ENCODE peak calls at places on chromosomes 5 and 9, in ten cellular contexts. A, H, S, L, B, J, E, O, G and V are unnamed samples.

GRCh38 chr5:1800470-1801060 is 642 bp upstream of the NDUFS6 start:
- DNase-seq in A (peak), H (peak), S (no peak), L (peak), B (peak), J (peak), E (peak), O (no peak), G (no peak), V (no peak)

GRCh38 chr5:82106806-82107205 is 135.0 kb downstream of the ATG10 start:
- DNase-seq in A (no peak), H (no peak), S (no peak), L (no peak), B (peak), J (no peak), E (no peak), O (no peak), G (no peak), V (no peak)

GRCh38 chr5:131064669-131065371 is 100.2 kb downstream of the HINT1 start:
- DNase-seq in A (no peak), H (no peak), S (no peak), L (no peak), B (no peak), J (no peak), E (no peak), O (no peak), G (no peak), V (no peak)

GRCh38 chr5:71891856-71892255 is 172.8 kb downstream of the CARTPT start:
- DNase-seq in A (no peak), H (no peak), S (peak), L (no peak), B (peak), J (peak), E (peak), O (no peak), G (peak), V (no peak)

GRCh38 chr9:125649826-125650225 is 57.2 kb downstream of the MAPKAP1 start:
- DNase-seq in A (no peak), H (no peak), S (no peak), L (no peak), B (peak), J (no peak), E (no peak), O (no peak), G (no peak), V (no peak)

GRCh38 chr5:39409036-39409435 is 15.7 kb downstream of the DAB2 start:
- DNase-seq in A (no peak), H (no peak), S (no peak), L (no peak), B (no peak), J (no peak), E (no peak), O (no peak), G (no peak), V (no peak)

GRCh38 chr5:96517294-96517693 is 84.2 kb upstream of the PCSK1 start:
- DNase-seq in A (no peak), H (no peak), S (no peak), L (no peak), B (peak), J (peak), E (no peak), O (no peak), G (peak), V (no peak)

GRCh38 chr5:135120951-135121350 is 86.9 kb upstream of the PITX1 start:
- DNase-seq in A (no peak), H (no peak), S (no peak), L (peak), B (no peak), J (no peak), E (no peak), O (no peak), G (no peak), V (no peak)

GRCh38 chr5:78648359-78649219 is at the start of gene LHFPL2:
- DNase-seq in A (peak), H (no peak), S (peak), L (peak), B (peak), J (peak), E (peak), O (peak), G (peak), V (peak)

DNA sequence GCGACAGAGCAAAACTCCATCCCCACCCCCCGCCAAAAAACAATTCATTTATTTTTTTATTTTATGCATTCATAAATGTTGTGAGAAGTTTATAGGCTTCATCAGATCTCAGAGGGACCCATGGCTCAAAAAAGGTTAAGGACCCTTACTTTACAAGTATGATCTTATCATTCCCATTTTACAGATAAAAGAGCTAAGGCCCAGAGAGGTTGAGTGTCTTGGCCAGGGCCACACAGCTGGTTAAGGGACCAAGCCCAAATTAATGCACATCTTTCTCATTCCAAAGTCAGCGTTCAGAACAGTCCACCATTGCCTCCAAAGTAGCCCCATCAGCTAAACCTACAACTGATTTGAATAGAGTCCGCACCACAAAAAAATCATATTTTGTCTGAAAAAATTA is 67.8 kb downstream of the PPARGC1B start:
- DNase-seq in A (no peak), H (no peak), S (no peak), L (no peak), B (no peak), J (no peak), E (no peak), O (no peak), G (no peak), V (no peak)
- H3K27ac ChIP-seq in A (no peak), H (no peak), S (peak), L (no peak), B (no peak), J (no peak), E (no peak), O (no peak), G (no peak), V (no peak)

DNA sequence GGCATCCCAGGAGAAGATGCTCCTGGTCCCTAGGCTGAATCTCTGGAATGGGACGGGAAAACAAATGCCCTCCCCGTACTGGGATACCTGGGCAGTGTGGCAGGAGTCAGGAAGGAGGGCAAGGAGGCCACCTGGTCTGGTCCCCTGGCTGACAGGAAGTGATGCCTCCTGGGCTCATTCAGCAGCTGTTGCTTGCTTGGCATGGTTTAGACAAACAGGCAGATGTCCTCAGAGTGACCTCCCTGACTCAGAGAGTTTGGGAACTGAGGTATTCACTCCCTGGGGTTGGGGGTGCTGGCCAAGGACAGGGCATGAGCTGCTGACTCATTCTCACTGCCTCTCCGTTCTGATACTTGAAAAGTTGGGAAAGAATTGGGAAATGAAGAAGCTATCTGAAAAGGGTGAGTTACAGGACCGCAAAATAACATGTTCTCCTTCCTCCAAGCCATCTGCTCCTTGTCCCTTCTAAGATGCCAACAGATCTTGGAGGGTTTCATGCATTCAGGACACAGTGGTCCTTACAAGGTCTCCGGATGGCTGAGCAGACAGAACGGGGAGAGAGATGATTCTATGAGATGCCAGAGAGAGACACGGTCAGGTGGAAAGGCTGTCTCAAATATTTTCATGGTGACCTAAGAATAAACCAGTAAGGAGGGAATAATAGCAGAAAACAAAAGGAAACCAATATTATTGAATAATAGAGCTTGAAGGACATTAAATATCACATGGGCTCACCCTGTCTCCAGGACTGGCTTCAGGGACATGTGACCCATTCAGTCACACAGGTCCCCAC is 534.5 kb downstream of the BNC2 start:
- DNase-seq in A (peak), H (no peak), S (no peak), L (no peak), B (peak), J (peak), E (no peak), O (peak), G (peak), V (peak)
- H3K4me3 ChIP-seq in A (no peak), H (no peak), S (no peak), L (no peak), B (no peak), J (no peak), E (no peak), O (no peak), G (no peak), V (no peak)

GRCh38 chr9:96459268-96460007 is 9.5 kb downstream of the HABP4 start:
- DNase-seq in A (no peak), H (no peak), S (no peak), L (no peak), B (no peak), J (peak), E (no peak), O (no peak), G (peak), V (no peak)
- H3K27ac ChIP-seq in A (no peak), H (no peak), S (no peak), L (no peak), B (no peak), J (no peak), E (no peak), O (no peak), G (no peak), V (no peak)

GRCh38 chr9:114395768-114396167 is 8.0 kb upstream of the AKNA start:
- DNase-seq in A (no peak), H (no peak), S (no peak), L (no peak), B (no peak), J (no peak), E (no peak), O (no peak), G (no peak), V (no peak)

GRCh38 chr9:114396558-114397218 is 8.9 kb upstream of the AKNA start:
- DNase-seq in A (no peak), H (no peak), S (no peak), L (no peak), B (peak), J (peak), E (no peak), O (no peak), G (peak), V (no peak)

GRCh38 chr9:114392749-114393112 is 4.9 kb upstream of the AKNA start:
- DNase-seq in A (peak), H (no peak), S (no peak), L (no peak), B (no peak), J (no peak), E (no peak), O (no peak), G (no peak), V (no peak)

GRCh38 chr9:114395196-114395595 is 7.4 kb upstream of the AKNA start:
- DNase-seq in A (no peak), H (no peak), S (no peak), L (no peak), B (no peak), J (no peak), E (no peak), O (no peak), G (no peak), V (no peak)

DNA sequence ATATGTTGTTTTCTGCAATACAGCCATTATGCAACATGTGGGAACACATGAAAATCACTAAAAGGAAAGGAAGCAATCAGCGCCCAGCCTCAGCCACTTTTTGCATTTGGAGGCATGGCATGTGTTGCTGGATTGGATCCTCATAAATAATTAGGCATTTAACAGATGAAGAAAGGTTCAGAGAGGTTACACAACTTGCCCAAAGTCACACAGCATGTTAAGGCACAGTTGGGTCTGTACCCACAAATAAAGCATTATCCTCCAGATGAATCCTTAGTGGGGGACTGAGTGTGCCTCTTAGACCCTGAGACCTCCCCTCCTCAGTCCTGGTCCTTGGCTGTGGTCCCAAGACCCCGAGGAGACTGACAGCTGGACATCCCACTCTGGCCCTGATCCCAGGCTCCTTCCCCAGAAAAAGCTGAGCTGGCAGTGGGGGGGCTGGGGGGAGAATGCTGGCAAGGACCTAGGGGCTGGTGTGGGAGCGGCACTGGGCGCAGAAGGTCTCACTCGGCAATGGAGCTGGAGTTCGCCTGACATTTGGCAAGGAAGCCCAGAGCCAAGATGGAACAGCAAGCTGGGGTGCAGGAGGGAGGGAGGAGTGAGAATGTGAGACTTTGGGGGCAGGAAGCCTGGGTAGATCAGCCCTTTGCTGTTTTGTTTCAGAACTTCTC is 6.9 kb upstream of the AKNA start:
- DNase-seq in A (no peak), H (no peak), S (no peak), L (no peak), B (no peak), J (no peak), E (no peak), O (no peak), G (no peak), V (no peak)
- H3K4me3 ChIP-seq in A (no peak), H (peak), S (no peak), L (no peak), B (no peak), J (peak), E (no peak), O (no peak), G (no peak), V (no peak)

DNA sequence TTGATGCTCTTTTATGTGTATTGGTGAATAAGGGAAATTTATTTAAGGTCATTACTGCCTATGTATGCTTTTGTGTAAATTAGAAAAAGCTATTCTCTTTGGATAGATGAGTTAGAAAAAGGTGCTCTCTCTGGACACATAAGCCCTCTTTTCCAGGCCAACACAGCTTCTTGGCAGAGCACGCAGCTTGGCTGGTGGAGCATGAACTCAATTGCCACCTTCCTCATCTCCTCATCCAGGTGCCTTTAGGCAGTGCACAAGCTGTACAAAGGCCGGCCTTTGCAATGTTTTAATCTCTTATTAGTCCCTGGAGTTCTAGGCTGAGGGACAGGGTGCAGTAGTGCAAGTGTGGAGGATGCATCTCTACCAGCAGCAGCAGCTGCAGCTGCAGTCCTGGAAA is 272.0 kb downstream of the ZSWIM6 start:
- DNase-seq in A (no peak), H (no peak), S (no peak), L (no peak), B (no peak), J (no peak), E (no peak), O (no peak), G (no peak), V (no peak)
- H3K27ac ChIP-seq in A (no peak), H (no peak), S (no peak), L (no peak), B (no peak), J (no peak), E (no peak), O (no peak), G (no peak), V (no peak)

GRCh38 chr9:96818535-96818934 is 35.8 kb downstream of the ZNF782 start:
- DNase-seq in A (no peak), H (no peak), S (no peak), L (no peak), B (peak), J (no peak), E (no peak), O (no peak), G (no peak), V (no peak)
- H3K4me3 ChIP-seq in A (no peak), H (no peak), S (no peak), L (no peak), B (no peak), J (no peak), E (no peak), O (no peak), G (no peak), V (no peak)

DNA sequence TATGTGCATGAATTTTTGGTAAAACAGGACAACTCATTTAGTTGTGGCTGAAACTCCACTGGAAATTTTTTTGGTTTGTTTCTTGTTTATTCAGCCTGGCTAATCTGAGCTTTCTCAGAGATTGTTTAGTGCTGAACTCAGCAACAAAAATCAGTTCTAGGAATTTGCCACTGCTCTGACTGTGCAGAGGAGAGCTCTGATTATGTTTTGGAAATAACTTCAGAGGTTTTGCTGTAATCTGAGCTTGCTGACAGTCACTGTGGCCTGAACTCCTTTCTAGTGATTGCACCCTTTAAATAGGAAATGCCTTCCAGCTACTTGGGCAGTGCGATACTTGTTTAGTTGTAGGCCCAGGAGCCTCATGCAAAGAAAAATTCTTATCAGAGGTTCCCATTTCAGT is 60.2 kb downstream of the OSTF1 start:
- DNase-seq in A (no peak), H (no peak), S (no peak), L (no peak), B (peak), J (peak), E (peak), O (no peak), G (peak), V (no peak)
- H3K27ac ChIP-seq in A (peak), H (peak), S (peak), L (peak), B (peak), J (peak), E (peak), O (peak), G (no peak), V (no peak)

DNA sequence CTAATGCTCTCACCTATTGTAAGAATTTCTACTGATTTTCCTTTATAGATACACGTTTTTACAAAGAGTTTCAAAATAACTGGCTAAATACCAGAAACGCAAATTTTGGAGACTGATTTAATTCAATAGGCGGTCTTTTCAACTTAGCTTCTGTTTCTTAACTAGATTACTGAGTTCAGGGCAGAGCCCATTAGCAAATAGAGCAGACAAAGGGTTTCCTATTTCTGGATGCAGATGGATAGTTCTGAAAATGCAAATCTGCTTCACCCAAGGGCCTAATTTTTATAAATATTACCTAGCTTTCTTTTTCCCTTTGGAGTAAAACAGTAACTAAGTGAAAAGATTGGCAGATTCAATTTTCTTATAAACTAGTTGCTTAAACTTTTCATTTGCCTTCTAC is 13.6 kb upstream of the KIAA1958 start:
- DNase-seq in A (no peak), H (no peak), S (no peak), L (no peak), B (no peak), J (no peak), E (no peak), O (no peak), G (no peak), V (no peak)
- H3K4me3 ChIP-seq in A (no peak), H (no peak), S (no peak), L (no peak), B (no peak), J (no peak), E (no peak), O (no peak), G (no peak), V (no peak)

GRCh38 chr5:140673187-140673976 is at the start of gene DND1:
- DNase-seq in A (no peak), H (no peak), S (no peak), L (no peak), B (no peak), J (no peak), E (no peak), O (no peak), G (no peak), V (peak)
- H3K27ac ChIP-seq in A (no peak), H (no peak), S (no peak), L (no peak), B (no peak), J (no peak), E (no peak), O (peak), G (no peak), V (no peak)

DNA sequence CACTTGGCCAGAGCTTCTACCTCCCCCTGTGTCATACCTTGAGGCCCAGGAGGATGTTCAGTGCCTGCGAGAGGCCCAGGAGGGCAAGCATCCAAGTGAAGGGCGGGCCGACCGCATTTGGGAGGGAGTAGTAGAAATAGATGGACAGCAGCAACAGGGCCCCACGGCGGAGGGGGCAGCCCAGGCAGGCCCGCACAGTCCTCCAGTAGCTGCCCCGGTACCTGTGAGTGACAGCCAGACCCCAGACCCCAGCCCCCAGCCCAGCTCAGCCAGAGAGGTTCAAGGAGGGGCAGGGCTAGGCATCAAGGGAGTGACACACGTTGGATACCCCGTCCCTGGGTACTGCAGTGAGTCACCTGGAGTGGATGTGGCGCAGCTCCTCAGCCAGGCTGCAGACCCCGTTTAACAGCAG is 1.4 kb downstream of the STING1 start:
- DNase-seq in A (peak), H (peak), S (peak), L (peak), B (no peak), J (no peak), E (no peak), O (no peak), G (no peak), V (peak)
- H3K4me3 ChIP-seq in A (peak), H (peak), S (peak), L (peak), B (no peak), J (peak), E (no peak), O (no peak), G (peak), V (peak)